ENCODE peak calls at places on chromosomes 1 and 21, in six cellular contexts. G is CD8-positive, alpha-beta T cell; L is pancreas; X is colonic mucosa; E is ovary; O is ascending aorta. Q is an unnamed sample.
A peak's percentile ranks its signal among the peaks of the same experiment; 100 is the strongest.

GRCh38 chr1:47459263-47459788 is 21.5 kb downstream of the FOXD2 start:
- DNase-seq in G (no peak), L (no peak), X (no peak), E (no peak), O (no peak), Q (no peak)

GRCh38 chr1:220121791-220122530 is 28.0 kb downstream of the IARS2 start:
- DNase-seq in G (no peak), L (peak; percentile 21), X (peak; percentile 48), E (no peak), O (no peak), Q (no peak)

GRCh38 chr1:14929547-14930223 is 223.9 kb upstream of the TMEM51 start:
- DNase-seq in G (no peak), L (no peak), X (peak; percentile 83), E (peak; percentile 72), O (no peak), Q (no peak)

GRCh38 chr1:15005116-15005515 is 148.4 kb upstream of the TMEM51 start:
- DNase-seq in G (no peak), L (peak; percentile 21), X (no peak), E (no peak), O (no peak), Q (no peak)

GRCh38 chr1:32208891-32209309 is at the start of gene DCDC2B:
- DNase-seq in G (no peak), L (peak; percentile 79), X (peak; percentile 97), E (no peak), O (no peak), Q (no peak)

GRCh38 chr1:168531605-168532345 is 12.0 kb downstream of the XCL2 start:
- DNase-seq in G (no peak), L (no peak), X (no peak), E (no peak), O (no peak), Q (peak; percentile 84)

GRCh38 chr21:9008636-9009035 is 1512.7 kb upstream of the TPTE start:
- DNase-seq in G (no peak), L (no peak), X (no peak), E (no peak), O (no peak), Q (no peak)

GRCh38 chr1:22699629-22700028 is 11.0 kb upstream of the EPHB2 start:
- DNase-seq in G (no peak), L (no peak), X (no peak), E (no peak), O (no peak), Q (no peak)

GRCh38 chr1:197837911-197838310 is 62.6 kb upstream of the DENND1B start:
- DNase-seq in G (no peak), L (no peak), X (no peak), E (no peak), O (no peak), Q (no peak)

GRCh38 chr1:212355230-212355969 is 59.3 kb downstream of the PACC1 start:
- DNase-seq in G (no peak), L (no peak), X (no peak), E (no peak), O (no peak), Q (no peak)

GRCh38 chr1:243280571-243281129 is 24.8 kb downstream of the SDCCAG8 start:
- DNase-seq in G (no peak), L (no peak), X (no peak), E (no peak), O (no peak), Q (no peak)

DNA sequence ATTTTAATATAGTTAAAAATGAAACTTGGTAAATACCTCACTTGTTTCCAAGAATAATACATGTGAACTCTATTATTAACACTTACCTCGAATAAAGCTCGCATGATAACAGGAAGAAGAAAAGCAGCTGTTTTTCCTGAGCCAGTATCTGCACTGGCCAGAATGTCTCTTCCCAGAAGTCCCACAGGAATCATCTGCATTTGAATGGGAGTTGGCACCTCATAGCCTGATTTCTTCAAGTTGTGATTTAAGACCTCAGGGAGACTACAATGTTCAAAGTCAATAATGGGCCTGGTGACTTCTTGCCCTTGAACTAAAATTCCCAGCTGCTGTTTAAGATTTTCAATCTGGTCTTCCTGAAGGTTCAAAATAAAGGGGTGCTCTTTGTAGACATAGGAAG is 3.9 kb downstream of the DDX59 start:
- DNase-seq in G (no peak), L (no peak), X (no peak), E (no peak), O (no peak), Q (no peak)
- H3K36me3 ChIP-seq in G (no peaks in the 10 kb centered on the region), L (peaks cover 22% of the 10 kb centered on the region), X (no peaks in the 10 kb centered on the region), E (no peaks in the 10 kb centered on the region), O (peaks cover 19% of the 10 kb centered on the region), Q (peaks cover 42% of the 10 kb centered on the region)

GRCh38 chr21:25624511-25624910 is 14.5 kb upstream of the JAM2 start:
- DNase-seq in G (no peak), L (no peak), X (no peak), E (no peak), O (no peak), Q (no peak)
- H3K36me3 ChIP-seq in G (no peaks in the 10 kb centered on the region), L (no peaks in the 10 kb centered on the region), X (no peaks in the 10 kb centered on the region), E (no peaks in the 10 kb centered on the region), O (no peaks in the 10 kb centered on the region), Q (no peaks in the 10 kb centered on the region)

GRCh38 chr1:238141295-238141694 is 250.6 kb upstream of the ZP4 start:
- DNase-seq in G (no peak), L (no peak), X (no peak), E (no peak), O (no peak), Q (no peak)
- H3K36me3 ChIP-seq in G (no peaks in the 10 kb centered on the region), L (no peaks in the 10 kb centered on the region), X (no peaks in the 10 kb centered on the region), E (no peaks in the 10 kb centered on the region), O (no peaks in the 10 kb centered on the region), Q (no peaks in the 10 kb centered on the region)

DNA sequence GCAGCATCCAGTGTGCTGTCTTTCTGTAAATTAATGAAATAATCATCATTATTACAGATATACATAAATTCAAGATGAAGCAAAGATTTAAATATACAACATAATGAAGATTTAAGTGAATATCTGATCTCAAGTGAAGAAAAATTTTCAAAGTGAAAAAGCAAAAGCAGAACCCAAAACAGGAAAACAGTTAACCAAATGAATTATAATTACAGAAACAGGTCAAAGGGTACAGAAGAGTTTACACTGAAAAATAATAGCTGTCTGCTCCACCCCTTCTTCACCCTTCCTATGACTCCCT is 44.8 kb upstream of the GTF2B start:
- DNase-seq in G (no peak), L (no peak), X (no peak), E (no peak), O (no peak), Q (no peak)
- H3K36me3 ChIP-seq in G (peaks cover 30% of the 10 kb centered on the region), L (peaks cover 20% of the 10 kb centered on the region), X (peaks cover 4% of the 10 kb centered on the region), E (peaks cover 2% of the 10 kb centered on the region), O (peaks cover 52% of the 10 kb centered on the region), Q (peaks cover 59% of the 10 kb centered on the region)

DNA sequence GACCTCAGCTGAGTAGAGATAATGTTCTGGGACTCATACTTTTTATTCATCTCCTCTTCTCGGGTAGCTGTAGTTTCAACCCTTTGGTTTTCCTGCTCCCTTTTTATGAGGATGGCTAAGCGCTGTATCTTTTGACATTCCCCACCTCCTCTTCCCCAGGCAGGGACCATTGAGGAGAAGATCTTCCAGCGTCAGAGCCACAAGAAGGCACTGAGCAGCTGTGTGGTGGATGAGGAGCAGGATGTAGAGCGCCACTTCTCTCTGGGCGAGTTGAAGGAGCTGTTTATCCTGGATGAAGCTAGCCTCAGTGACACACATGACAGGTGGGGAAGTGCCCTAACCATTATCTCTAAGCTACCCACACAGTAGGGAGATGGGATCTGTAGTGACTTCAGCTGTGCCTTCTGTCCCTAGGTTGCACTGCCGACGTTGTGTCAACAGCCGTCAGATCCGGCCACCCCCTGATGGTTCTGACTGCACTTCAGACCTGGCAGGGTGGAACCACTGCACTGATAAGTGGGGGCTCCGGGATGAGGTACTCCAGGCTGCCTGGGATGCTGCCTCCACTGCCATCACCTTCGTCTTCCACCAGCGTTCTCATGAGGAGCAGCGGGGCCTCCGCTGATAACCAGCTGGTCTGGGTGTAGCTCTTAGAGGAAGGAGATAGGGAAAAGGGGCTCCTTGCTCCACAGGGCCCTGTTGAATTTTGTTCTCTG is 25.6 kb downstream of the LRRC41 start:
- DNase-seq in G (no peak), L (no peak), X (no peak), E (no peak), O (no peak), Q (no peak)
- H3K36me3 ChIP-seq in G (no peaks in the 10 kb centered on the region), L (peaks cover 29% of the 10 kb centered on the region), X (peaks cover 17% of the 10 kb centered on the region), E (no peaks in the 10 kb centered on the region), O (peaks cover 52% of the 10 kb centered on the region), Q (peaks cover 18% of the 10 kb centered on the region)

Q was measured in CD4-positive, CD25-positive, alpha-beta regulatory T cell.